ENCODE peak calls at places on chromosome 5, in four cellular contexts. C, R, V and K are unnamed samples.

GRCh38 chr5:68953151-68953884 is 140.5 kb upstream of the SLC30A5 start:
- DNase-seq in C (no peak), R (no peak), V (no peak), K (no peak)

GRCh38 chr5:127040779-127041520 is 10.6 kb upstream of the MARCHF3 start:
- DNase-seq in C (no peak), R (peak), V (no peak), K (no peak)

GRCh38 chr5:41796061-41796460 is 74.2 kb downstream of the OXCT1 start:
- DNase-seq in C (no peak), R (no peak), V (no peak), K (no peak)

GRCh38 chr5:42985129-42986037 is 54.7 kb downstream of the ANXA2R start:
- DNase-seq in C (no peak), R (no peak), V (no peak), K (no peak)

GRCh38 chr5:68505917-68506860 is 290.6 kb downstream of the PIK3R1 start:
- DNase-seq in C (no peak), R (no peak), V (no peak), K (no peak)

GRCh38 chr5:29089591-29090141 is 2051.3 kb upstream of the CDH9 start:
- DNase-seq in C (no peak), R (no peak), V (no peak), K (no peak)

GRCh38 chr5:1343931-1344901 is 683 bp downstream of the CLPTM1L start:
- DNase-seq in C (no peak), R (no peak), V (no peak), K (no peak)

GRCh38 chr5:96256795-96257470 is 176.1 kb downstream of the PCSK1 start:
- DNase-seq in C (no peak), R (no peak), V (peak), K (no peak)

GRCh38 chr5:138448481-138449398 is 9.9 kb downstream of the REEP2 start:
- DNase-seq in C (no peak), R (no peak), V (no peak), K (no peak)

GRCh38 chr5:98933446-98934072 is 4.8 kb upstream of the CHD1 start:
- DNase-seq in C (peak), R (no peak), V (no peak), K (no peak)

GRCh38 chr5:68171101-68171558 is 44.4 kb upstream of the PIK3R1 start:
- DNase-seq in C (no peak), R (peak), V (no peak), K (peak)

GRCh38 chr5:175347027-175347426 is 97.0 kb downstream of the DRD1 start:
- DNase-seq in C (no peak), R (no peak), V (peak), K (no peak)

GRCh38 chr5:157473383-157474370 is 13.7 kb downstream of the NIPAL4 start:
- DNase-seq in C (no peak), R (no peak), V (no peak), K (no peak)

GRCh38 chr5:124514966-124515365 is 231.5 kb downstream of the ZNF608 start:
- DNase-seq in C (no peak), R (no peak), V (no peak), K (no peak)

GRCh38 chr5:109994135-109994534 is 304.4 kb downstream of the MAN2A1 start:
- DNase-seq in C (no peak), R (no peak), V (no peak), K (no peak)

GRCh38 chr5:126454535-126454934 is 31.3 kb downstream of the GRAMD2B start:
- DNase-seq in C (no peak), R (no peak), V (no peak), K (no peak)

GRCh38 chr5:88143693-88144218 is 124.9 kb downstream of the TMEM161B start:
- DNase-seq in C (no peak), R (no peak), V (no peak), K (no peak)

GRCh38 chr5:111930905-111931461 is 174.0 kb upstream of the NREP start:
- DNase-seq in C (no peak), R (no peak), V (no peak), K (no peak)

GRCh38 chr5:109688647-109688998 is 1.1 kb upstream of the MAN2A1 start:
- DNase-seq in C (no peak), R (no peak), V (no peak), K (no peak)

GRCh38 chr5:73459366-73459765 is 10.8 kb upstream of the FOXD1 start:
- DNase-seq in C (no peak), R (no peak), V (no peak), K (no peak)

GRCh38 chr5:158942217-158942616 is 157.5 kb downstream of the EBF1 start:
- DNase-seq in C (no peak), R (no peak), V (no peak), K (no peak)

GRCh38 chr5:168974081-168974480 is 326.9 kb downstream of the SLIT3 start:
- DNase-seq in C (no peak), R (no peak), V (no peak), K (no peak)

GRCh38 chr5:36646507-36647023 is 40.2 kb downstream of the SLC1A3 start:
- DNase-seq in C (no peak), R (no peak), V (no peak), K (no peak)

GRCh38 chr5:112800901-112801300 is 60.2 kb upstream of the SRP19 start:
- DNase-seq in C (no peak), R (no peak), V (no peak), K (no peak)

GRCh38 chr5:40165106-40165788 is 514.5 kb upstream of the PTGER4 start:
- DNase-seq in C (no peak), R (no peak), V (no peak), K (no peak)

GRCh38 chr5:134568761-134569725 is 43.6 kb downstream of the JADE2 start:
- DNase-seq in C (no peak), R (peak), V (no peak), K (peak)

GRCh38 chr5:2740849-2741555 is 10.5 kb downstream of the IRX2 start:
- DNase-seq in C (no peak), R (no peak), V (no peak), K (peak)

GRCh38 chr5:2744485-2744884 is 7.0 kb downstream of the IRX2 start:
- DNase-seq in C (no peak), R (no peak), V (no peak), K (peak)

GRCh38 chr5:2741946-2742345 is 9.5 kb downstream of the IRX2 start:
- DNase-seq in C (no peak), R (no peak), V (no peak), K (peak)

GRCh38 chr5:2740051-2740848 is 11.2 kb downstream of the IRX2 start:
- DNase-seq in C (no peak), R (no peak), V (no peak), K (no peak)

GRCh38 chr5:2742921-2743679 is 8.4 kb downstream of the IRX2 start:
- DNase-seq in C (no peak), R (no peak), V (no peak), K (peak)
- H3K27ac ChIP-seq in C (no peak), R (peak), V (no peak), K (no peak)

DNA sequence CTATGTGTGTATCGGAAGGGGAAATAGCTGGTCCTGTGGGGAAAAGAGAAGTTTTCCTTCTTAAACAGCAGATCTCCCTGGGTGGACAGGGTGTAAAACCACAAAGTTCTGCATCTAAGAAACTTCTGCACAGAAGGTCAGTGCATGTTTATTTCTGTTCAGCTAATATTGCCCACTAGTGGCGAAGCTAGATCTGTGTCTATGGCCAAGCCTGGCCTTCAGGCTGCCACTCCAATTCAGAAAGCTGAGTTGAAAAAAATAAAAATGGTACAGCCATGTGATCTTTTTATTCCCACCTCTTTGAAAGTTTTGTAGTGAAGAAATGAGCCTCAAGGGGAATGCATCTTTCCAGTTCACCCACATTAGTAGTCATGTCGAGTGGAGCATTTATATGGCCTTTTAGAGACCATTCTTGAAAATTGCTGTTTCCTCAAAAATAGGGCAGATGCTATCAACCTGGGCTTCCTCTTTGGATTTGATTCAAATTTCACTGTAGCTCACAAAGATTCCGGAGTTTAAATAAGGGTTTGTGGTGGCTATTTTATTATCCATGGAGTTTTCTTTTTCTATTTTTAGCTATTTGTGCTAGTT is 488.0 kb downstream of the PRELID2 start:
- DNase-seq in C (no peak), R (no peak), V (peak), K (no peak)
- TF ChIP-seq CTCF in C (no peak), R (no peak), V (peak), K (no peak)

GRCh38 chr5:92370032-92370431 is 986.9 kb upstream of the ARRDC3 start:
- DNase-seq in C (no peak), R (no peak), V (no peak), K (no peak)

GRCh38 chr5:92371171-92371888 is 988.2 kb upstream of the ARRDC3 start:
- DNase-seq in C (no peak), R (no peak), V (no peak), K (no peak)

GRCh38 chr5:92372766-92373165 is 989.6 kb upstream of the ARRDC3 start:
- DNase-seq in C (no peak), R (no peak), V (no peak), K (no peak)

GRCh38 chr5:92369587-92369986 is 986.5 kb upstream of the ARRDC3 start:
- DNase-seq in C (no peak), R (no peak), V (no peak), K (no peak)

DNA sequence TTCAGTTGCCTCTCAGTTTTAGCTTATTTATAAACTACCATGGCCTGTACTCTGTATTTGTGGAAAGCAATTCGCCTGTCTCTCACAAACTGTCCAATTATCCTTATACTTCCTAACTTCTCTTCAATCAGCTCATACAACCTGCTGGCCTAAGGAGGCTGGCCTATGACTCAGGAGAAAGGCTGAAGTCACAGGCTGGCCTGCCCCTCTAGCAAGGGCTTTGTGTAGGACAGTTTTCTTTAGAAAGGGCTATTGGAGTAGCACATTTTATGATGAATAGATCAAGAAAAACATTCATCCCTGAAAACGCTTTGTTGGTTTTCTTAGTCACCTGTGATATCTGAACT is 988.7 kb upstream of the ARRDC3 start:
- DNase-seq in C (no peak), R (no peak), V (no peak), K (no peak)
- H3K27ac ChIP-seq in C (no peak), R (no peak), V (no peak), K (no peak)

GRCh38 chr5:172479034-172479783 is 24.9 kb upstream of the SH3PXD2B start:
- DNase-seq in C (peak), R (peak), V (peak), K (peak)

GRCh38 chr5:172481011-172481410 is 26.7 kb upstream of the SH3PXD2B start:
- DNase-seq in C (no peak), R (no peak), V (no peak), K (no peak)

GRCh38 chr5:172479784-172480115 is 25.4 kb upstream of the SH3PXD2B start:
- DNase-seq in C (no peak), R (no peak), V (no peak), K (no peak)

GRCh38 chr5:172478256-172478655 is 23.9 kb upstream of the SH3PXD2B start:
- DNase-seq in C (no peak), R (no peak), V (no peak), K (no peak)

GRCh38 chr5:172477466-172477865 is 23.1 kb upstream of the SH3PXD2B start:
- DNase-seq in C (no peak), R (no peak), V (no peak), K (no peak)
- TF ChIP-seq CTCF in C (no peak), R (no peak), V (no peak), K (no peak)

GRCh38 chr5:136030252-136030651 is 1.5 kb downstream of the TGFBI start:
- DNase-seq in C (no peak), R (no peak), V (no peak), K (no peak)

GRCh38 chr5:136032564-136032963 is 3.8 kb downstream of the TGFBI start:
- DNase-seq in C (no peak), R (no peak), V (peak), K (no peak)

GRCh38 chr5:136031713-136032112 is 2.9 kb downstream of the TGFBI start:
- DNase-seq in C (no peak), R (no peak), V (no peak), K (no peak)

GRCh38 chr5:136028782-136029742 is at the start of gene TGFBI:
- DNase-seq in C (no peak), R (peak), V (peak), K (peak)

DNA sequence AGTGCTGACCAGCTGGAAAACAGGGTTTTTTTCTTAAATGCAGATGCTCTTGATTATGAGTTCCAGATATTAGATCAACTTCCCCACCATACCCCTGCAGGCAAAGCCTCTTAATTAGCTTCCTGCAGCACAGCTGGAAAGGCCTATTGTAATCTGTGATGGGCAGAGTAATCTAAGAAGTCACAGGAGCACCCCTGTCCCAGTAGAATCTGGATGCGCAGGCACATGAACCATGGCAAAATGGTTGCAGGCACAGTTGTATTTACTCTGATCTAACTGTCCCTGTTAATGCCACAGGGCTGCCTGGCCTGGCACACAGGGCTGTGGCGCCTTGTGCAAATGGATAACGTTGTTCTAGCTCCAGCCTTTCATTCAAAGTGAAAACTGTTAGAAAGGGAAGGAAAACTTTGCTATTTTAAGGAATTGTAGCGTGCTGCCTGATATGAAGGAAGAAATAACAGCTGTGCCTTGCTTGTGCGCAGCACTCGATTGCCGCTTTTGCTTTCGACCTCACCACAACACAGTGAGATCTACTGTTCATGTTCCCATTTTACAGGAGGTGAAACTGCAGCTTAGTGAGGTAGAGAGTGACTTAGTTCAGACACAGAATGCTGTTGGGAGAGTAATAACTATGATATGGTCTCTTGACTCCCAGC is 2.3 kb downstream of the TGFBI start:
- DNase-seq in C (no peak), R (no peak), V (no peak), K (no peak)
- H3K27ac ChIP-seq in C (no peak), R (peak), V (no peak), K (no peak)

GRCh38 chr5:181261320-181262085 is 560 bp upstream of the TRIM52 start:
- DNase-seq in C (peak), R (peak), V (no peak), K (peak)

GRCh38 chr5:181258576-181258975 is 2.4 kb downstream of the TRIM52 start:
- DNase-seq in C (no peak), R (no peak), V (no peak), K (no peak)

GRCh38 chr5:181259974-181260719 is 796 bp downstream of the TRIM52 start:
- DNase-seq in C (no peak), R (no peak), V (no peak), K (no peak)

GRCh38 chr5:181259283-181259682 is 1.7 kb downstream of the TRIM52 start:
- DNase-seq in C (no peak), R (no peak), V (no peak), K (no peak)

GRCh38 chr5:181260720-181261319 is at the start of gene TRIM52:
- DNase-seq in C (peak), R (peak), V (no peak), K (peak)
- TF ChIP-seq CTCF in C (no peak), R (no peak), V (no peak), K (no peak)

GRCh38 chr5:45335346-45335745 is 360.8 kb downstream of the HCN1 start:
- DNase-seq in C (no peak), R (no peak), V (no peak), K (no peak)
- H3K27ac ChIP-seq in C (no peak), R (no peak), V (no peak), K (peak)

GRCh38 chr5:94613583-94613982 is 4.8 kb downstream of the KIAA0825 start:
- DNase-seq in C (no peak), R (no peak), V (no peak), K (no peak)
- TF ChIP-seq CTCF in C (no peak), R (no peak), V (peak), K (no peak)

DNA sequence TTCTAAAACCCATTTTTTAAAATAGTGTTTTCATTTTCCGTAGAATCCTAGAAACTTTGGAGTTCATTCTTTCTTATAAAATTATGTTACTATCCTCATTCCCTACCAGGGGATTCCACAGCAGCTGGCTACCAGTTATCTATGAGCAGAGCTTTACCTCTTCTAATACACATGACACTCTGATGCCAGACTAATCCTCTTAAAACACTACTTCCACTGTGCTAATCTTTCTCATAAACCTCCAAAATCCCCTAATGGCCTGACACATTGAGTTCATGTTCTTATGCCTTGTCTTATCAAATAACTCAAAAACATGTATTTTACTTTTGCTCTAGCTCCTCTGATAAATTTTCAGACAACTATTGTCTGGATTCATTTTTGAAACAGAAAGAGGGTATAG is 633.6 kb upstream of the FTMT start:
- DNase-seq in C (no peak), R (no peak), V (no peak), K (no peak)
- H3K27ac ChIP-seq in C (no peak), R (no peak), V (no peak), K (no peak)